ENCODE peak calls at places on chromosomes 6 and 20, in five cellular contexts. O is left ventricle myocardium inferior, E is right atrium auricular region, U is upper lobe of right lung, K is heart left ventricle. W is an unnamed sample.
A peak's percentile ranks its signal among the peaks of the same experiment; 100 is the strongest.

GRCh38 chr6:1527098-1527497 is 82.6 kb upstream of the FOXC1 start:
- DNase-seq in O (peak; percentile 65), E (no peak), U (no peak), K (peak; percentile 50), W (peak; percentile 14)

GRCh38 chr6:32622545-32623401 is 14.4 kb upstream of the HLA-DQA1 start:
- DNase-seq in O (no peak), E (no peak), U (no peak), K (peak; percentile 28), W (peak; percentile 64)

GRCh38 chr6:11953641-11954040 is 58.5 kb upstream of the HIVEP1 start:
- DNase-seq in O (no peak), E (no peak), U (no peak), K (no peak), W (no peak)

GRCh38 chr6:169978615-169979161 is 227.3 kb downstream of the ERMARD start:
- DNase-seq in O (no peak), E (no peak), U (peak; percentile 61), K (peak; percentile 23), W (no peak)

GRCh38 chr20:32583581-32584045 is 1.5 kb downstream of the NOL4L start:
- DNase-seq in O (no peak), E (no peak), U (no peak), K (no peak), W (no peak)

GRCh38 chr20:63115651-63116411 is 100.1 kb downstream of the YTHDF1 start:
- DNase-seq in O (no peak), E (no peak), U (no peak), K (peak; percentile 11), W (no peak)

GRCh38 chr6:2674857-2675256 is 75.9 kb downstream of the MYLK4 start:
- DNase-seq in O (no peak), E (no peak), U (no peak), K (no peak), W (no peak)

GRCh38 chr20:8855315-8855714 is 213.6 kb upstream of the PLCB4 start:
- DNase-seq in O (peak; percentile 18), E (no peak), U (no peak), K (peak; percentile 43), W (no peak)

GRCh38 chr6:47464052-47464451 is 13.5 kb upstream of the CD2AP start:
- DNase-seq in O (no peak), E (no peak), U (no peak), K (no peak), W (no peak)

GRCh38 chr6:148760568-148761531 is 14.0 kb downstream of the UST start:
- DNase-seq in O (peak; percentile 63), E (no peak), U (no peak), K (peak; percentile 57), W (peak; percentile 14)

GRCh38 chr6:111791415-111791814 is 81.8 kb downstream of the FYN start:
- DNase-seq in O (no peak), E (no peak), U (no peak), K (no peak), W (no peak)

GRCh38 chr20:23050847-23051627 is 1.6 kb upstream of the THBD start:
- DNase-seq in O (peak; percentile 87), E (peak; percentile 88), U (peak; percentile 91), K (peak; percentile 79), W (peak; percentile 40)

GRCh38 chr20:63260943-63261807 is 6.9 kb upstream of the NKAIN4 start:
- DNase-seq in O (no peak), E (no peak), U (no peak), K (no peak), W (no peak)

GRCh38 chr6:97240222-97240621 is 42.8 kb downstream of the MMS22L start:
- DNase-seq in O (no peak), E (no peak), U (no peak), K (no peak), W (no peak)

GRCh38 chr6:30740993-30741784 is 1.3 kb downstream of the FLOT1 start:
- DNase-seq in O (no peak), E (no peak), U (no peak), K (no peak), W (no peak)

GRCh38 chr20:36093025-36093803 is 61.3 kb upstream of the EPB41L1 start:
- DNase-seq in O (peak; percentile 58), E (no peak), U (peak; percentile 90), K (peak; percentile 48), W (peak; percentile 67)

GRCh38 chr20:19936801-19937583 is 80.2 kb upstream of the NAA20 start:
- DNase-seq in O (peak; percentile 43), E (no peak), U (no peak), K (peak; percentile 57), W (no peak)

GRCh38 chr20:19935842-19936241 is 81.3 kb upstream of the NAA20 start:
- DNase-seq in O (no peak), E (no peak), U (no peak), K (no peak), W (peak; percentile 56)

GRCh38 chr20:19937651-19938420 is 79.3 kb upstream of the NAA20 start:
- DNase-seq in O (no peak), E (no peak), U (no peak), K (no peak), W (no peak)

GRCh38 chr20:19932170-19932667 is 84.9 kb upstream of the NAA20 start:
- DNase-seq in O (no peak), E (peak; percentile 78), U (no peak), K (peak; percentile 72), W (no peak)

DNA sequence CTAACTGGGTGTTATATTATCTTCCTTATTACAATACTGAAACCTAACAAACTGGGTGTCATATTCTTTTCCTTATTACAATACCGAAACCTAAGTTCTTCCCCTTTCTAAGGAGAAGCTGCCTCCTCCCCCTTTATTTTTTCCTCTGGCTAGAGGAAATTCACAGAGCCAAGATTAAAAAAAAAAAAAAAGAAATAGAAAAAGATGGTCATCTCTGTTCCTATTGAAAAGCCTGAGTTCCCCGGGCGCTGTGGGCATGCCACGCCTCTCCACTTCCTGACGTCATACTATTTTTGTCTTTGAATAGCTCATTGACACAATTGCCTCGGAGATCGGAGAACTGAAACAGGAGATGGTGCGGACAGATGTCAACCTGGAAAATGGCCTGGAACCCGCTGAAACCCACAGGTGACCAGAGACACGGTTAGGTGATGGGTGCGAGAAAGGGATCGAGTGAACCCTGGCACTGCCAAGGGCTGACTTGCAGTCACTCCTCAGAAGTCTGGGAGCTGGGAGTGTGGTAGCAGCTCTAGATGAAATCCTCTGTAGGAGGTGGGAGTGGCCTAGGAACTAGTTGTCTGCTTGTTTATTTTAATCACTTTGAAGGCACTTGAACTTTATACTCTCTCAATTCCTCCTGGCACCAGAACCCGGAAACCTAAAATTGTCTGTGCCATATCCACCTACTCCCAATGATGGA is 82.2 kb upstream of the NAA20 start:
- DNase-seq in O (peak; percentile 58), E (peak; percentile 88), U (peak; percentile 75), K (peak; percentile 73), W (peak; percentile 96)
- H3K4me1 ChIP-seq in O (peaks cover 100% of the 10 kb centered on the region), E (no peaks in the 10 kb centered on the region), U (peaks cover 84% of the 10 kb centered on the region), K (peaks cover 7% of the 10 kb centered on the region), W (peaks cover 8% of the 10 kb centered on the region)

GRCh38 chr6:27295301-27296079 is 16.6 kb downstream of the POM121L2 start:
- DNase-seq in O (no peak), E (no peak), U (no peak), K (no peak), W (peak; percentile 21)

GRCh38 chr6:27290850-27291208 is 21.2 kb downstream of the POM121L2 start:
- DNase-seq in O (no peak), E (no peak), U (no peak), K (no peak), W (no peak)

GRCh38 chr6:27296106-27296783 is 15.8 kb downstream of the POM121L2 start:
- DNase-seq in O (no peak), E (no peak), U (no peak), K (no peak), W (no peak)

GRCh38 chr6:27294409-27294808 is 17.7 kb downstream of the POM121L2 start:
- DNase-seq in O (no peak), E (no peak), U (no peak), K (no peak), W (no peak)

GRCh38 chr6:27293436-27294152 is 18.5 kb downstream of the POM121L2 start:
- DNase-seq in O (no peak), E (no peak), U (no peak), K (no peak), W (no peak)
- H3K4me3 ChIP-seq in O (no peak overlapping the region), E (no peak overlapping the region), U (no peak overlapping the region), K (no peak overlapping the region), W (no peak overlapping the region)

GRCh38 chr20:1721687-1722512 is 64.3 kb upstream of the SIRPG start:
- DNase-seq in O (no peak), E (no peak), U (no peak), K (no peak), W (no peak)
- H3K27me3 ChIP-seq in O (peaks cover 49% of the 10 kb centered on the region), E (no peaks in the 10 kb centered on the region), U (no peaks in the 10 kb centered on the region), K (peaks cover 5% of the 10 kb centered on the region), W (no peaks in the 10 kb centered on the region)

GRCh38 chr6:163420315-163420667 is 5.8 kb downstream of the QKI start:
- DNase-seq in O (no peak), E (no peak), U (no peak), K (no peak), W (no peak)

GRCh38 chr6:163427498-163428254 is 13.2 kb downstream of the QKI start:
- DNase-seq in O (no peak), E (no peak), U (no peak), K (no peak), W (no peak)

GRCh38 chr6:163422574-163422973 is 8.1 kb downstream of the QKI start:
- DNase-seq in O (no peak), E (no peak), U (no peak), K (no peak), W (no peak)

GRCh38 chr6:163419413-163420314 is 5.1 kb downstream of the QKI start:
- DNase-seq in O (no peak), E (no peak), U (no peak), K (no peak), W (no peak)

GRCh38 chr6:163423696-163424095 is 9.2 kb downstream of the QKI start:
- DNase-seq in O (no peak), E (no peak), U (no peak), K (no peak), W (no peak)
- H3K4me1 ChIP-seq in O (peaks cover 99% of the 10 kb centered on the region), E (no peaks in the 10 kb centered on the region), U (peaks cover 69% of the 10 kb centered on the region), K (peaks cover 26% of the 10 kb centered on the region), W (peaks cover 3% of the 10 kb centered on the region)

GRCh38 chr6:122696079-122696478 is 83.4 kb upstream of the FABP7 start:
- DNase-seq in O (no peak), E (no peak), U (no peak), K (no peak), W (no peak)
- H3K4me3 ChIP-seq in O (no peak overlapping the region), E (no peak overlapping the region), U (no peak overlapping the region), K (no peak overlapping the region), W (no peak overlapping the region)

DNA sequence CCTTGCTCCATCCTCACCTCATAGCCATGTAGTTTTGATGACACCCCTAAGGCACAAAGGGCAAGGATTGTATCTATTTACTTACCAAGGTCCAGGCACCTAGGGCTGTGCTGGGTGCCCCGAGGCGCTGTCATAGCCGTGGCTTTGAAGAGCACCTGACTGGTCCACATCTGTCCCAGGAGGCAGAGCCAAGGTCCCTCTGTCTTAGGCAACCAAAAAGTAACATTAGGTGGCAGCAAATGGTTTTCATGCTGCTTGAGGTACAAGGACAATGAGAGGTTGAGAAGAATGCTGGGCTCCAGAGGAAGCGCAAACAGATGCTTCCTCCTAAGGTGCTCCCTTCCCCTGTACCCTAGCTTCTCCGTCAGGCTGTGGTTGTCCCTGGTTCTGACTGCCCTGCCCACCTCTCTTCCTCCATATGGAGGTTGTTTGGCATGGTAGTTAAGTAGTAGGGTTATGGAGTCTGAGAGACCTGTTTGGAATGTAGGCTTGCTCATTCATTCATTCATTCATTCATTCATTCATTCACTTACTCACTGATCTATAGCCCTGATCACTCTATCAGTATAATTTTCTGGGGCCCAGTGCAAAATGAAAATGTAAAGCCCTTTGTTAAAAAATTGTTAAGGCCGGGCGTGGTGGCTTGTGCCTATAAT is 3.0 kb upstream of the UQCC2 start:
- DNase-seq in O (no peak), E (no peak), U (peak; percentile 18), K (peak; percentile 2), W (no peak)
- H3K27me3 ChIP-seq in O (no peaks in the 10 kb centered on the region), E (no peaks in the 10 kb centered on the region), U (no peaks in the 10 kb centered on the region), K (no peaks in the 10 kb centered on the region), W (no peaks in the 10 kb centered on the region)